ENCODE peak calls at places on chromosome 14, in nine cellular contexts. Y is CD4-positive, alpha-beta T cell; F is ascending aorta; T is lower lobe of right lung; J is neuronal stem cell; D is mammary epithelial cell; K is GM23338; L is GM23248; C is left lung. Z is an unnamed sample.
A peak's percentile ranks its signal among the peaks of the same experiment; 100 is the strongest.

GRCh38 chr14:90087433-90087832 is 25.6 kb downstream of the KCNK13 start:
- DNase-seq in Y (no peak), F (peak; percentile 78), T (peak; percentile 54), J (no peak), D (peak; percentile 30), K (no peak), L (peak; percentile 75), C (peak; percentile 68), Z (no peak)

GRCh38 chr14:52801014-52801708 is 9.8 kb upstream of the GNPNAT1 start:
- DNase-seq in Y (no peak), F (peak; percentile 89), T (no peak), J (no peak), D (no peak), K (no peak), L (peak; percentile 95), C (no peak), Z (no peak)

GRCh38 chr14:91154851-91155625 is 41.2 kb downstream of the DGLUCY start:
- DNase-seq in Y (no peak), F (no peak), T (no peak), J (no peak), D (peak; percentile 62), K (no peak), L (peak; percentile 64), C (no peak), Z (no peak)

GRCh38 chr14:51205486-51205885 is 34.6 kb upstream of the TMX1 start:
- DNase-seq in Y (no peak), F (no peak), T (no peak), J (no peak), D (no peak), K (no peak), L (no peak), C (no peak), Z (no peak)

GRCh38 chr14:48954446-48954845 is 631.7 kb downstream of the RPS29 start:
- DNase-seq in Y (no peak), F (no peak), T (no peak), J (no peak), D (no peak), K (no peak), L (no peak), C (no peak), Z (no peak)

GRCh38 chr14:64444984-64445845 is 20.1 kb upstream of the AKAP5 start:
- DNase-seq in Y (no peak), F (peak; percentile 78), T (no peak), J (no peak), D (peak; percentile 80), K (no peak), L (peak; percentile 67), C (no peak), Z (peak; percentile 50)

GRCh38 chr14:68781161-68782021 is 11.5 kb downstream of the ZFP36L1 start:
- DNase-seq in Y (peak; percentile 64), F (peak; percentile 64), T (no peak), J (no peak), D (no peak), K (no peak), L (no peak), C (no peak), Z (no peak)

GRCh38 chr14:32047791-32048190 is 29.3 kb upstream of the ARHGAP5 start:
- DNase-seq in Y (no peak), F (no peak), T (no peak), J (no peak), D (peak; percentile 34), K (no peak), L (peak; percentile 31), C (no peak), Z (peak; percentile 9)

GRCh38 chr14:65255029-65255545 is 152.8 kb upstream of the MAX start:
- DNase-seq in Y (no peak), F (no peak), T (no peak), J (no peak), D (peak; percentile 97), K (no peak), L (peak; percentile 85), C (no peak), Z (no peak)

GRCh38 chr14:105092124-105092911 is 27.1 kb upstream of the GPR132 start:
- DNase-seq in Y (no peak), F (peak; percentile 70), T (peak; percentile 58), J (no peak), D (no peak), K (peak; percentile 41), L (peak; percentile 61), C (peak; percentile 41), Z (no peak)

GRCh38 chr14:44449694-44450093 is 57.4 kb downstream of the FSCB start:
- DNase-seq in Y (no peak), F (no peak), T (no peak), J (no peak), D (no peak), K (no peak), L (no peak), C (no peak), Z (no peak)

GRCh38 chr14:93736378-93737014 is 51.8 kb downstream of the PRIMA1 start:
- DNase-seq in Y (no peak), F (no peak), T (no peak), J (no peak), D (no peak), K (peak; percentile 41), L (no peak), C (no peak), Z (no peak)

GRCh38 chr14:32254952-32255679 is 52.0 kb upstream of the RNU6-8 start:
- DNase-seq in Y (peak; percentile 25), F (peak; percentile 88), T (no peak), J (peak; percentile 62), D (peak; percentile 56), K (peak; percentile 87), L (peak; percentile 87), C (peak; percentile 47), Z (peak; percentile 6)

GRCh38 chr14:75848337-75848736 is 133.5 kb downstream of the TGFB3 start:
- DNase-seq in Y (no peak), F (no peak), T (no peak), J (no peak), D (no peak), K (no peak), L (no peak), C (no peak), Z (no peak)

GRCh38 chr14:103064978-103065377 is 7.6 kb upstream of the CDC42BPB start:
- DNase-seq in Y (no peak), F (no peak), T (no peak), J (no peak), D (no peak), K (no peak), L (no peak), C (no peak), Z (no peak)

GRCh38 chr14:88323520-88324199 is 591 bp upstream of the KCNK10 start:
- DNase-seq in Y (no peak), F (no peak), T (no peak), J (no peak), D (no peak), K (peak; percentile 69), L (peak; percentile 32), C (no peak), Z (peak; percentile 83)
- H3K27me3 ChIP-seq in Y (peaks cover 76% of the 10 kb centered on the region), F (no peaks in the 10 kb centered on the region), T (peaks cover 87% of the 10 kb centered on the region), J (no peaks in the 10 kb centered on the region), D (peaks cover 51% of the 10 kb centered on the region), K (peaks cover 97% of the 10 kb centered on the region), L (peaks cover 83% of the 10 kb centered on the region), C (peaks cover 64% of the 10 kb centered on the region), Z (peaks cover 11% of the 10 kb centered on the region)

GRCh38 chr14:101441710-101442109 is 119.6 kb upstream of the DIO3 start:
- DNase-seq in Y (no peak), F (no peak), T (no peak), J (no peak), D (no peak), K (no peak), L (no peak), C (no peak), Z (no peak)
- H3K27me3 ChIP-seq in Y (peaks cover 28% of the 10 kb centered on the region), F (no peaks in the 10 kb centered on the region), T (peaks cover 6% of the 10 kb centered on the region), J (no peaks in the 10 kb centered on the region), D (no peaks in the 10 kb centered on the region), K (no peaks in the 10 kb centered on the region), L (peaks cover 21% of the 10 kb centered on the region), C (no peaks in the 10 kb centered on the region), Z (no peaks in the 10 kb centered on the region)

DNA sequence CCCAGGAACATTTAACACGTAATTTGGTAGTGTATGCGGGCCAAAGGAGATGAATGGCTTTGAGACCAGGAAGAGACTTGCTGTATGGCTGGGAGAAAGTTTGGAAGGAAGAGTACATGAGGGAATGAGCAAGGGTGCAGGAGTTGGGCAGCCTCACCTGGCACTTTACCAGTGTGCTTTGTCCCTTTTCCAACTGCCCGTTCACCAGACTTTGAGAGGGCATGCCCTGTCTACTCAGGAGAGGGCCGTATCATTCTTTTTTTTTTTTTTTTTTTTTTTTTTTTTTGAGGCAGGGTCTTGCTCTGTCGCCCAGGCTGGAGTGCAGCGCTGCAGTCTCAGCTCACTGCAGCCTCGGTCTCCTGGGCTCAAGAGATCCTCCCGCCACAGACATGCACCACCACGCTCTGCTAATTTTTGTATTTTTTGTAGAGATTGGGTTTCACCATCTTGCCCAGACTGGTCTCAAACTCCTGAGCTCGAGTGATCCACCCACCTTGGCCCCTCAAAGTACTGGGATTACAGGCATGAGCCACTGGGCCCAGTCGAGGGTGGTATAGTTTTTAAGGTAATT is 6.5 kb downstream of the DYNC1H1 start:
- DNase-seq in Y (no peak), F (peak; percentile 19), T (no peak), J (no peak), D (no peak), K (no peak), L (no peak), C (no peak), Z (no peak)
- H3K27me3 ChIP-seq in Y (no peaks in the 10 kb centered on the region), F (no peaks in the 10 kb centered on the region), T (no peaks in the 10 kb centered on the region), J (no peaks in the 10 kb centered on the region), D (no peaks in the 10 kb centered on the region), K (no peaks in the 10 kb centered on the region), L (no peaks in the 10 kb centered on the region), C (no peaks in the 10 kb centered on the region), Z (no peaks in the 10 kb centered on the region)

GRCh38 chr14:78029471-78030372 is 140.5 kb upstream of the NRXN3 start:
- DNase-seq in Y (no peak), F (no peak), T (no peak), J (no peak), D (no peak), K (peak; percentile 75), L (peak; percentile 9), C (no peak), Z (no peak)
- H3K27me3 ChIP-seq in Y (peaks cover 15% of the 10 kb centered on the region), F (no peaks in the 10 kb centered on the region), T (no peaks in the 10 kb centered on the region), J (no peaks in the 10 kb centered on the region), D (no peaks in the 10 kb centered on the region), K (no peaks in the 10 kb centered on the region), L (peaks cover 10% of the 10 kb centered on the region), C (no peaks in the 10 kb centered on the region), Z (no peaks in the 10 kb centered on the region)

GRCh38 chr14:94768141-94768520 is 1.8 kb downstream of the GSC start:
- DNase-seq in Y (no peak), F (no peak), T (no peak), J (no peak), D (no peak), K (no peak), L (no peak), C (no peak), Z (no peak)
- H3K27me3 ChIP-seq in Y (peaks cover 96% of the 10 kb centered on the region), F (peaks cover 20% of the 10 kb centered on the region), T (peaks cover 97% of the 10 kb centered on the region), J (peaks cover 26% of the 10 kb centered on the region), D (peaks cover 61% of the 10 kb centered on the region), K (peaks cover 100% of the 10 kb centered on the region), L (peaks cover 10% of the 10 kb centered on the region), C (peaks cover 96% of the 10 kb centered on the region), Z (no peaks in the 10 kb centered on the region)

Z was measured in GM06990.